ENCODE peak calls at places on chromosome 11, in four cellular contexts. Y is HCT116, X is HepG2, O is K562. P is an unnamed sample. For H3K4me1, the result is how much of the 10 kb centered on the place peaks cover.

GRCh38 chr11:82995276-82995675 is 76.4 kb downstream of the RAB30 start:
- DNase-seq in X (no peak), O (no peak), Y (no peak), P (no peak)

GRCh38 chr11:12625438-12626071 is 48.7 kb upstream of the TEAD1 start:
- DNase-seq in Y (no peak), X (no peak), O (no peak), P (no peak)

GRCh38 chr11:8352090-8352489 is 88.4 kb upstream of the LMO1 start:
- DNase-seq in O (no peak), Y (no peak), X (no peak), P (no peak)

GRCh38 chr11:120383518-120384155 is 47.4 kb downstream of the ARHGEF12 start:
- DNase-seq in X (no peak), O (no peak), Y (no peak), P (no peak)

GRCh38 chr11:12526789-12527188 is 147.4 kb upstream of the TEAD1 start:
- DNase-seq in O (no peak), X (no peak), Y (no peak), P (no peak)

GRCh38 chr11:66291706-66292542 is at the start of gene TMEM151A:
- DNase-seq in Y (no peak), X (no peak), O (no peak), P (no peak)

GRCh38 chr11:111229604-111230003 is 15.9 kb upstream of the POU2AF2 start:
- DNase-seq in Y (no peak), X (no peak), O (no peak), P (no peak)

GRCh38 chr11:118168751-118169150 is 7.7 kb downstream of the SCN2B start:
- DNase-seq in Y (no peak), O (no peak), X (no peak), P (no peak)

GRCh38 chr11:120820040-120820439 is 203.9 kb upstream of the TBCEL start:
- DNase-seq in O (no peak), Y (no peak), X (no peak), P (no peak)

GRCh38 chr11:129731316-129731715 is 84.3 kb upstream of the TMEM45B start:
- DNase-seq in X (no peak), Y (no peak), O (no peak), P (no peak)
- TF ChIP-seq TCF7L2 in X (no peak), Y (no peak), O (no peak), P (no peak)

GRCh38 chr11:64096835-64097234 is 61.1 kb downstream of the FLRT1 start:
- DNase-seq in Y (no peak), X (no peak), O (no peak), P (no peak)

GRCh38 chr11:64095949-64096348 is 60.2 kb downstream of the FLRT1 start:
- DNase-seq in X (no peak), Y (no peak), O (no peak), P (no peak)

GRCh38 chr11:64094463-64095223 is 58.9 kb downstream of the FLRT1 start:
- DNase-seq in Y (peak), X (no peak), O (peak), P (peak)

GRCh38 chr11:64093233-64094039 is 57.7 kb downstream of the FLRT1 start:
- DNase-seq in Y (no peak), O (peak), X (peak), P (no peak)

GRCh38 chr11:64095286-64095825 is 59.6 kb downstream of the FLRT1 start:
- DNase-seq in O (no peak), X (no peak), Y (no peak), P (no peak)
- H3K4me1 ChIP-seq in O (half or more), X (half or more), Y (under half), P (half or more)

DNA sequence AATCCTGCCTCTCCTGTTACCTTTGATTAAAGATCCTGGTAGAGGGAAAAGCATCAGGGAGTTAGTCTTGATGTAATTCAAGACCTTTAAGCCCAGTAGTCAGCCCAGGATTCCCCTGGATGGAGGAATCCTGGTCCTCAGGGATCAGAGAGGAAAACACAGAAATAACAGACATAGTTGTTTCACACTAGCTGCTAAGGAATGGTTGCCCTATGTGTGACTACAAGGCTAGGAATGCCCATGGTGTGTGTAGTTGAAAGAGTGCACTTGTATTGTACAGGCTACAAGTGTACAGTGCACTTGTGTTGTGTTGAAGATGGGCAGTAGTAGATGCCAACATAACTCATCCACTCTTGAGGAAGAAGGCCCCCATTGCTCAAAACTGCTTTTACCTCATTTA is 226.8 kb downstream of the AASDHPPT start:
- DNase-seq in Y (no peak), O (no peak), X (no peak), P (no peak)
- TF ChIP-seq TCF7L2 in Y (no peak), O (no peak), X (no peak), P (no peak)

DNA sequence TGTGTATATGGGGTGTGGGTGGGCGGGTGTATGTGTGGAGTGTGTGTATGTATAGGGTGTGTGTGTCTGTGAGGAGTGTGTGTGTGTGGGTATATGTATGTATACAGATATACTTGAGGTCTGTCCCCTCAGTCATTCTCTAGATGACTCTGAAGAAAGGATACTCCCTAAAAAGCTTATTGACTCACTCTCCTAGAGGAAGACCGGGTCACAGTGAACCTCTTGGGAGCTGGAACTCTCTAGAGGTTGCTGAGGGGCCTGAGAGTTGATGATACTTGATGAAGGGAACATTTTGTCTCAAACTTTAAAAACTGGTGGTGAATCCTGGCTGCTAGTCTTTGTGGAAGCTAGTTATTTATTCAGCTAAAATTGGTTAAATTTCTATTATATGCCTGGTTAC is 15.1 kb downstream of the STX3 start:
- DNase-seq in O (no peak), X (no peak), Y (no peak), P (no peak)
- H3K4me1 ChIP-seq in O (under half), X (under half), Y (under half), P (under half)

GRCh38 chr11:86784247-86784681 is 16.1 kb upstream of the PRSS23 start:
- DNase-seq in O (no peak), Y (no peak), X (no peak), P (no peak)
- TF ChIP-seq TCF7L2 in O (no peak), Y (peak), X (no peak), P (no peak)

GRCh38 chr11:44097821-44098220 is 2.3 kb downstream of the EXT2 start:
- DNase-seq in X (no peak), Y (no peak), O (no peak), P (no peak)

GRCh38 chr11:44096360-44097188 is 1.1 kb downstream of the EXT2 start:
- DNase-seq in X (no peak), O (peak), Y (no peak), P (no peak)

GRCh38 chr11:44095506-44096359 is at the start of gene EXT2:
- DNase-seq in O (peak), Y (peak), X (peak), P (no peak)

GRCh38 chr11:44104472-44105294 is 9.2 kb downstream of the EXT2 start:
- DNase-seq in O (no peak), Y (no peak), X (no peak), P (no peak)

GRCh38 chr11:44101098-44101497 is 5.6 kb downstream of the EXT2 start:
- DNase-seq in Y (no peak), X (no peak), O (no peak), P (no peak)
- H3K4me1 ChIP-seq in Y (under half), X (under half), O (under half), P (under half)

GRCh38 chr11:132640952-132641351 is 891.3 kb downstream of the OPCML start:
- DNase-seq in O (no peak), X (no peak), Y (no peak), P (no peak)

GRCh38 chr11:132632641-132633124 is 899.6 kb downstream of the OPCML start:
- DNase-seq in Y (no peak), O (no peak), X (no peak), P (peak)

GRCh38 chr11:132643239-132643638 is 889.1 kb downstream of the OPCML start:
- DNase-seq in Y (no peak), O (no peak), X (no peak), P (no peak)

GRCh38 chr11:132639986-132640385 is 892.3 kb downstream of the OPCML start:
- DNase-seq in O (no peak), Y (no peak), X (no peak), P (no peak)

GRCh38 chr11:132638421-132638820 is 893.9 kb downstream of the OPCML start:
- DNase-seq in Y (no peak), X (no peak), O (no peak), P (no peak)
- TF ChIP-seq TCF7L2 in Y (no peak), X (no peak), O (no peak), P (no peak)

GRCh38 chr11:104618949-104619348 is 279.3 kb downstream of the CASP12 start:
- DNase-seq in X (no peak), O (no peak), Y (no peak), P (no peak)
- H3K4me1 ChIP-seq in X (under half), O (under half), Y (under half), P (under half)

P was measured in Panc1.